ENCODE peak calls at places on chromosome X, in five cellular contexts. S is activated CD4-positive, alpha-beta T cell treated with anti-CD3 and anti-CD28 coated beads, Interleukin-2, amount 50 U/mL, for 24 hours; B is adrenal gland; G is left ventricle myocardium superior; E is NCI-H446 treated with DMSO at 0.1 percent for 48 hours. J is an unnamed sample.

GRCh38 chrX:39848900-39849299 is 248.9 kb downstream of the BCOR start:
- DNase-seq in S (no peak), B (no peak), G (no peak), E (peak; percentile 28), J (peak; percentile 65)

GRCh38 chrX:115357316-115357715 is 67.8 kb downstream of the LUZP4 start:
- DNase-seq in S (no peak), B (no peak), G (no peak), E (no peak), J (no peak)

GRCh38 chrX:38627683-38628082 is 66.3 kb downstream of the TSPAN7 start:
- DNase-seq in S (peak; percentile 0), B (no peak), G (no peak), E (no peak), J (no peak)

GRCh38 chrX:48835524-48836329 is at the start of gene PCSK1N:
- DNase-seq in S (no peak), B (no peak), G (no peak), E (no peak), J (no peak)

GRCh38 chrX:134898450-134898849 is 92.3 kb upstream of the SMIM10 start:
- DNase-seq in S (no peak), B (no peak), G (no peak), E (peak; percentile 84), J (no peak)

GRCh38 chrX:154123241-154124219 is 20.5 kb upstream of the OPN1LW start:
- DNase-seq in S (no peak), B (peak; percentile 46), G (peak; percentile 36), E (no peak), J (no peak)

GRCh38 chrX:50456712-50457484 is 13.7 kb downstream of the DGKK start:
- DNase-seq in S (no peak), B (no peak), G (no peak), E (no peak), J (no peak)

GRCh38 chrX:38754102-38754790 is 47.0 kb upstream of the MID1IP1 start:
- DNase-seq in S (peak; percentile 13), B (peak; percentile 21), G (no peak), E (no peak), J (peak; percentile 6)

GRCh38 chrX:83508006-83508405 is at the start of gene POU3F4:
- DNase-seq in S (no peak), B (no peak), G (no peak), E (no peak), J (no peak)

GRCh38 chrX:109635151-109635550 is 10.2 kb upstream of the KCNE5 start:
- DNase-seq in S (no peak), B (no peak), G (no peak), E (no peak), J (no peak)

GRCh38 chrX:73922856-73923429 is 359.9 kb downstream of the CHIC1 start:
- DNase-seq in S (no peak), B (no peak), G (no peak), E (no peak), J (no peak)

GRCh38 chrX:102067966-102068723 is 57.3 kb upstream of the TCEAL2 start:
- DNase-seq in S (no peak), B (peak; percentile 17), G (no peak), E (no peak), J (no peak)

GRCh38 chrX:123267220-123267619 is 83.1 kb downstream of the GRIA3 start:
- DNase-seq in S (no peak), B (peak; percentile 17), G (no peak), E (no peak), J (no peak)

GRCh38 chrX:151393514-151393913 is 3.5 kb upstream of the VMA21 start:
- DNase-seq in S (peak; percentile 26), B (no peak), G (no peak), E (no peak), J (no peak)

GRCh38 chrX:53685711-53686110 is 808 bp downstream of the HUWE1 start:
- DNase-seq in S (no peak), B (no peak), G (no peak), E (no peak), J (no peak)

J was measured in BJ.